ENCODE peak calls at places on chromosomes 11 and 22, in eight cellular contexts. One of them, this sample, is unnamed. For H3K27me3, the result is how much of the 10 kb centered on the place peaks cover.

GRCh38 chr11:83004855-83005556 is 66.7 kb downstream of the RAB30 start:
- DNase-seq in CD4-positive, alpha-beta T cell: no peak
- DNase-seq in lung: no peak
- DNase-seq in AG04450: no peak
- DNase-seq in brain microvascular endothelial cell: no peak
- DNase-seq in testis: no peak
- DNase-seq in psoas muscle: no peak
- DNase-seq in ovary: no peak
- DNase-seq in this sample: no peak

GRCh38 chr11:119417726-119418540 is 5.0 kb downstream of the THY1 start:
- DNase-seq in ovary: no peak
- DNase-seq in lung: no peak
- DNase-seq in brain microvascular endothelial cell: peak
- DNase-seq in AG04450: peak
- DNase-seq in CD4-positive, alpha-beta T cell: no peak
- DNase-seq in testis: no peak
- DNase-seq in psoas muscle: no peak
- DNase-seq in this sample: peak

GRCh38 chr11:78131956-78132355 is 7.5 kb downstream of the ALG8 start:
- DNase-seq in lung: no peak
- DNase-seq in CD4-positive, alpha-beta T cell: no peak
- DNase-seq in AG04450: no peak
- DNase-seq in psoas muscle: no peak
- DNase-seq in testis: no peak
- DNase-seq in ovary: no peak
- DNase-seq in brain microvascular endothelial cell: peak
- DNase-seq in this sample: no peak

GRCh38 chr11:58900479-58901420 is 38.5 kb upstream of the GLYATL1 start:
- DNase-seq in ovary: peak
- DNase-seq in AG04450: peak
- DNase-seq in psoas muscle: peak
- DNase-seq in brain microvascular endothelial cell: peak
- DNase-seq in lung: peak
- DNase-seq in CD4-positive, alpha-beta T cell: no peak
- DNase-seq in testis: peak
- DNase-seq in this sample: no peak

GRCh38 chr11:119178166-119178680 is 7.1 kb upstream of the NHERF4 start:
- DNase-seq in testis: no peak
- DNase-seq in psoas muscle: no peak
- DNase-seq in lung: no peak
- DNase-seq in CD4-positive, alpha-beta T cell: no peak
- DNase-seq in ovary: no peak
- DNase-seq in AG04450: no peak
- DNase-seq in brain microvascular endothelial cell: no peak
- DNase-seq in this sample: no peak

GRCh38 chr11:65560555-65561418 is 2.6 kb upstream of the LTBP3 start:
- DNase-seq in testis: peak
- DNase-seq in AG04450: no peak
- DNase-seq in lung: no peak
- DNase-seq in ovary: peak
- DNase-seq in psoas muscle: peak
- DNase-seq in brain microvascular endothelial cell: peak
- DNase-seq in CD4-positive, alpha-beta T cell: no peak
- DNase-seq in this sample: no peak

GRCh38 chr11:17505146-17505545 is 28.5 kb upstream of the ABCC8 start:
- DNase-seq in brain microvascular endothelial cell: no peak
- DNase-seq in testis: no peak
- DNase-seq in AG04450: no peak
- DNase-seq in psoas muscle: no peak
- DNase-seq in ovary: no peak
- DNase-seq in CD4-positive, alpha-beta T cell: no peak
- DNase-seq in lung: no peak
- DNase-seq in this sample: no peak

GRCh38 chr22:43305806-43306205 is 37.4 kb downstream of the SCUBE1 start:
- DNase-seq in brain microvascular endothelial cell: no peak
- DNase-seq in testis: no peak
- DNase-seq in ovary: peak
- DNase-seq in lung: no peak
- DNase-seq in AG04450: no peak
- DNase-seq in psoas muscle: no peak
- DNase-seq in CD4-positive, alpha-beta T cell: no peak
- DNase-seq in this sample: no peak

GRCh38 chr11:12058425-12059115 is 50.1 kb upstream of the DKK3 start:
- DNase-seq in psoas muscle: no peak
- DNase-seq in brain microvascular endothelial cell: no peak
- DNase-seq in testis: no peak
- DNase-seq in ovary: no peak
- DNase-seq in lung: no peak
- DNase-seq in CD4-positive, alpha-beta T cell: no peak
- DNase-seq in AG04450: no peak
- DNase-seq in this sample: no peak

GRCh38 chr11:122342089-122342749 is 226.2 kb upstream of the BLID start:
- DNase-seq in AG04450: no peak
- DNase-seq in CD4-positive, alpha-beta T cell: no peak
- DNase-seq in brain microvascular endothelial cell: no peak
- DNase-seq in lung: no peak
- DNase-seq in testis: no peak
- DNase-seq in ovary: no peak
- DNase-seq in psoas muscle: no peak
- DNase-seq in this sample: no peak

DNA sequence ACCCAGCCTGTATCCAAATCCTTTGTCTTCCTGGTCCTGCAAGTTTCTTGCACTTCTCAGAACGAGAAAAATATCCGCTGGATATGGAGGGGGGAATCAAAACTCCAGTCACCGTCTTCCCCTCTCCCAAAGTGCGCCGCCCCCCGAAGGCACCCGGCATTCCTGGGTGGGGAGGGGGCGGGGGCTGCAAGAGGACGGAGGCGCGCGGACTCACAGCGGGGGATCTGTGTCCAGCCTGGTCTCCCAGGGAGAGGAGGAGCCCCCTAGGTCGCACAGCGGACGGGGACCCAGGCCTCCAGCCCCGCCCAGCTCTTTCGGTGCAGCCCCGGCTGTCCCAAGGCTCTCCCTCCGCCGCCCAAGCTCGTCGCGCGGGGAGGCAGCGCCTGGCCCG is 2.1 kb upstream of the WNT11 start:
- DNase-seq in brain microvascular endothelial cell: no peak
- DNase-seq in CD4-positive, alpha-beta T cell: no peak
- DNase-seq in ovary: no peak
- DNase-seq in psoas muscle: no peak
- DNase-seq in AG04450: no peak
- DNase-seq in lung: no peak
- DNase-seq in testis: no peak
- DNase-seq in this sample: no peak
- H3K27me3 ChIP-seq in brain microvascular endothelial cell: half or more
- H3K27me3 ChIP-seq in CD4-positive, alpha-beta T cell: half or more
- H3K27me3 ChIP-seq in ovary: under half
- H3K27me3 ChIP-seq in psoas muscle: under half
- H3K27me3 ChIP-seq in AG04450: half or more
- H3K27me3 ChIP-seq in lung: under half
- H3K27me3 ChIP-seq in testis: under half
- H3K27me3 ChIP-seq in this sample: half or more

DNA sequence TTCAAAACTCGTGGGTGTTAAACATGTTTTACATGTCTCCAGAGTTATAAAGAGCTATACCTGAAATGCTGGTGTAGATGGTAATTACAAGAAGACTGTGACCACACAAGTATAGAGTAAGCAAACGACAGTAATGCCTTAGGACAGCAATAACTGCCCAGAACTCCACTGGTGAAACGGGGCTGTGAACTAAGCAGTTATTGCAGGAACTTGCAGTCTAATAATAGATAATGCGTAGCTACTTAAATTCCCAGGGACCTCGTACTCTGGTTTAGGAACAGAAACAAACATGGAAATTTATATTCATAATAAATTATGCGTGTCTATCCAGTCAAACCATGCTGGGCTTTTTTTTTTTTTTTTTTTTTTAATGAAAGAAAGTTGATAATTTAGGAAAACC is 24.9 kb upstream of the TP53AIP1 start:
- DNase-seq in psoas muscle: no peak
- DNase-seq in lung: no peak
- DNase-seq in testis: no peak
- DNase-seq in ovary: no peak
- DNase-seq in AG04450: no peak
- DNase-seq in brain microvascular endothelial cell: no peak
- DNase-seq in CD4-positive, alpha-beta T cell: no peak
- DNase-seq in this sample: no peak
- TF ChIP-seq CTCF in psoas muscle: no peak
- TF ChIP-seq CTCF in lung: no peak
- TF ChIP-seq CTCF in testis: no peak
- TF ChIP-seq CTCF in ovary: no peak
- TF ChIP-seq CTCF in AG04450: no peak
- TF ChIP-seq CTCF in brain microvascular endothelial cell: no peak
- TF ChIP-seq CTCF in CD4-positive, alpha-beta T cell: no peak
- TF ChIP-seq CTCF in this sample: no peak

GRCh38 chr11:1810761-1811160 is 24.0 kb upstream of the SYT8 start:
- DNase-seq in lung: no peak
- DNase-seq in testis: no peak
- DNase-seq in brain microvascular endothelial cell: no peak
- DNase-seq in AG04450: no peak
- DNase-seq in CD4-positive, alpha-beta T cell: no peak
- DNase-seq in psoas muscle: no peak
- DNase-seq in ovary: no peak
- DNase-seq in this sample: no peak
- H3K27me3 ChIP-seq in lung: under half
- H3K27me3 ChIP-seq in testis: under half
- H3K27me3 ChIP-seq in brain microvascular endothelial cell: under half
- H3K27me3 ChIP-seq in AG04450: under half
- H3K27me3 ChIP-seq in CD4-positive, alpha-beta T cell: under half
- H3K27me3 ChIP-seq in psoas muscle: under half
- H3K27me3 ChIP-seq in ovary: under half
- H3K27me3 ChIP-seq in this sample: under half

GRCh38 chr22:49701380-49702067 is 126.1 kb downstream of the BRD1 start:
- DNase-seq in psoas muscle: no peak
- DNase-seq in AG04450: no peak
- DNase-seq in CD4-positive, alpha-beta T cell: no peak
- DNase-seq in testis: no peak
- DNase-seq in ovary: no peak
- DNase-seq in brain microvascular endothelial cell: no peak
- DNase-seq in lung: no peak
- DNase-seq in this sample: no peak
- TF ChIP-seq CTCF in psoas muscle: peak
- TF ChIP-seq CTCF in AG04450: peak
- TF ChIP-seq CTCF in CD4-positive, alpha-beta T cell: peak
- TF ChIP-seq CTCF in testis: peak
- TF ChIP-seq CTCF in ovary: no peak
- TF ChIP-seq CTCF in brain microvascular endothelial cell: peak
- TF ChIP-seq CTCF in lung: no peak
- TF ChIP-seq CTCF in this sample: peak

DNA sequence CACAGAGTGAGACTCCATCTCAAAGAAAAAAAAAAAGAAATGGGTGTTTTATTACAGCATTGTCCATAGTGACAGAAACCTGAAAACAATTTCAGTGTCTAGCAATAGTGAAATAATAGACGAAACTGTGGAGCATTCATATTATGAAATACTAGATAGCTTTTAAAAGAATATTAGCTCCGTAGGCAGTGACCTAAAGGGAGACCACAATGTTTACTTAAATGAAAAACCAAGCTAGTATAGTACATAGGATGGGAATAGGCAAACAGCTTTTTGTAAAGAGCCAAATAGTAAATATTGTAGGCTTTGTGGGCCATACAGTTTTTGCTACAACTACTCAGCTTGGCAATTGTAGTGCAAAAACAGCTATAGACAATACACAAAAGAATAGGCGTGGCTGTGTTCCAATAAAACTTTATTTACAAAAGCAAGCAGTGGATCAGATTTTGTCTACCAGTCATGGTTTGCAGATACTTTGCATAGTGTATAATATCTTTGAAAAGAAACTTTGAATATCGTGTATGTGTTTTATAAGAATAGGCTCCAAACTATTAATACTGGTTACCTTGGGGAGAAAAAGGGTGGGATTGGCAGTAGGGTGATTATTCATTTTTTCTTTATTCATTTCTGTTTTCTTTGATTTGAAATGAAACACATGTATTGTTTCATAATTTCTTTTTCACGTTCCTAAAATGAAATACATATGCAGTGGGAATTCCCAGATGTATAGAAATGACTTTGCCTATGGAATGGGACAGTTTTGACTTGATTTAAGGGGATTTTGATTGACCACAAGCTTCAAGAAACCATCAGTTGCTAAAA is 50.7 kb downstream of the PRR5L start:
- DNase-seq in ovary: no peak
- DNase-seq in brain microvascular endothelial cell: no peak
- DNase-seq in psoas muscle: no peak
- DNase-seq in lung: no peak
- DNase-seq in testis: no peak
- DNase-seq in CD4-positive, alpha-beta T cell: no peak
- DNase-seq in AG04450: no peak
- DNase-seq in this sample: no peak
- H3K27me3 ChIP-seq in ovary: under half
- H3K27me3 ChIP-seq in brain microvascular endothelial cell: under half
- H3K27me3 ChIP-seq in psoas muscle: under half
- H3K27me3 ChIP-seq in lung: under half
- H3K27me3 ChIP-seq in testis: under half
- H3K27me3 ChIP-seq in CD4-positive, alpha-beta T cell: under half
- H3K27me3 ChIP-seq in AG04450: under half
- H3K27me3 ChIP-seq in this sample: under half

DNA sequence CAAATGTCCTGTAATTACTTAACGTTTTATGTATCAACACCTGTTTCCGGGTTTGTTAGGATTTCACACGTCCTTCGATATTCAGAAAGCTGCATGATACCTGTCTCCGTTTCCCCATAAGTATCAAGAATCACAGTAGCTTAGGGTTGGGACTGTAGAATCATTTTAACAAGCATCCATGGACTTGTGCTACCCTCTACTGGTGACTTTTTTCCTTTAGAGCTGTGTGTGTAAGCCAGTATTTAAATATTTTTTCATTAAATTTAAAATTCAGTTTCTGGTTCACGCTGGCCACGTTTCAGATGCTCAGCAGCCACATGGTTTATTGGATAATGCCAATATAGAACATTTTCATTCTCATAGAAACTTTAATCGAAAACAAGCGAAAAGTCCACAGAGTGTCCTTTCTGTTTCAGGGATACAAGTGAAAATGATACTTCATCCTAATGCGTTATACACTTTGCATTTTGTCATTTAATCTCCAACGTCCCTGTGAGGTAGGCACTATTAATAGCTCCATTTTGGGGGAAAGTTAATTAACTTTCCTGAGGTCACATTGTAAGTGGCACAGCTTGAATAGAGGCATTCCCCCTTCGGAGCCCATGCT is 61.5 kb upstream of the SLC25A18 start:
- DNase-seq in brain microvascular endothelial cell: peak
- DNase-seq in CD4-positive, alpha-beta T cell: peak
- DNase-seq in lung: no peak
- DNase-seq in testis: peak
- DNase-seq in AG04450: peak
- DNase-seq in psoas muscle: no peak
- DNase-seq in ovary: no peak
- DNase-seq in this sample: peak
- TF ChIP-seq CTCF in brain microvascular endothelial cell: peak
- TF ChIP-seq CTCF in CD4-positive, alpha-beta T cell: peak
- TF ChIP-seq CTCF in lung: peak
- TF ChIP-seq CTCF in testis: peak
- TF ChIP-seq CTCF in AG04450: peak
- TF ChIP-seq CTCF in psoas muscle: peak
- TF ChIP-seq CTCF in ovary: peak
- TF ChIP-seq CTCF in this sample: peak